ENCODE peak calls at places on chromosomes 16 and 17, in six cellular contexts. One of them, this sample, is unnamed. For H3K27me3, the result is how much of the 10 kb centered on the place peaks cover.

GRCh38 chr17:2283302-2283701 is 20.3 kb downstream of the SMG6 start:
- DNase-seq in mesendoderm: no peak
- DNase-seq in CD4-positive, alpha-beta T cell: no peak
- DNase-seq in tibial nerve: no peak
- DNase-seq in stomach: no peak
- DNase-seq in heart right ventricle: no peak
- DNase-seq in this sample: no peak

GRCh38 chr17:41750866-41751265 is 16.4 kb upstream of the HAP1 start:
- DNase-seq in mesendoderm: no peak
- DNase-seq in CD4-positive, alpha-beta T cell: no peak
- DNase-seq in tibial nerve: no peak
- DNase-seq in stomach: no peak
- DNase-seq in heart right ventricle: no peak
- DNase-seq in this sample: no peak

GRCh38 chr17:12613566-12613965 is 52.1 kb upstream of the MYOCD start:
- DNase-seq in mesendoderm: peak
- DNase-seq in CD4-positive, alpha-beta T cell: no peak
- DNase-seq in tibial nerve: no peak
- DNase-seq in stomach: no peak
- DNase-seq in heart right ventricle: no peak
- DNase-seq in this sample: no peak

GRCh38 chr16:8849411-8850011 is 19.3 kb downstream of the CARHSP1 start:
- DNase-seq in mesendoderm: no peak
- DNase-seq in CD4-positive, alpha-beta T cell: no peak
- DNase-seq in tibial nerve: no peak
- DNase-seq in stomach: no peak
- DNase-seq in heart right ventricle: peak
- DNase-seq in this sample: no peak

GRCh38 chr17:14359251-14359939 is 58.5 kb downstream of the HS3ST3B1 start:
- DNase-seq in mesendoderm: no peak
- DNase-seq in CD4-positive, alpha-beta T cell: no peak
- DNase-seq in tibial nerve: no peak
- DNase-seq in stomach: no peak
- DNase-seq in heart right ventricle: peak
- DNase-seq in this sample: no peak

GRCh38 chr17:35918665-35919064 is 11.9 kb downstream of the RDM1 start:
- DNase-seq in mesendoderm: no peak
- DNase-seq in CD4-positive, alpha-beta T cell: no peak
- DNase-seq in tibial nerve: no peak
- DNase-seq in stomach: no peak
- DNase-seq in heart right ventricle: no peak
- DNase-seq in this sample: no peak

GRCh38 chr16:58418601-58419000 is 26.3 kb downstream of the GINS3 start:
- DNase-seq in mesendoderm: no peak
- DNase-seq in CD4-positive, alpha-beta T cell: no peak
- DNase-seq in tibial nerve: no peak
- DNase-seq in stomach: no peak
- DNase-seq in heart right ventricle: peak
- DNase-seq in this sample: no peak

GRCh38 chr17:59492091-59492451 is 73.3 kb upstream of the DHX40 start:
- DNase-seq in mesendoderm: peak
- DNase-seq in CD4-positive, alpha-beta T cell: no peak
- DNase-seq in tibial nerve: no peak
- DNase-seq in stomach: no peak
- DNase-seq in heart right ventricle: no peak
- DNase-seq in this sample: no peak

GRCh38 chr17:27848941-27849340 is 44.2 kb downstream of the LYRM9 start:
- DNase-seq in mesendoderm: no peak
- DNase-seq in CD4-positive, alpha-beta T cell: no peak
- DNase-seq in tibial nerve: no peak
- DNase-seq in stomach: no peak
- DNase-seq in heart right ventricle: no peak
- DNase-seq in this sample: peak

GRCh38 chr17:5164465-5164864 is 27.2 kb downstream of the ZNF594 start:
- DNase-seq in mesendoderm: no peak
- DNase-seq in CD4-positive, alpha-beta T cell: no peak
- DNase-seq in tibial nerve: no peak
- DNase-seq in stomach: no peak
- DNase-seq in heart right ventricle: no peak
- DNase-seq in this sample: no peak

GRCh38 chr17:72121164-72122001 is 563 bp downstream of the SOX9 start:
- DNase-seq in mesendoderm: peak
- DNase-seq in CD4-positive, alpha-beta T cell: no peak
- DNase-seq in tibial nerve: no peak
- DNase-seq in stomach: peak
- DNase-seq in heart right ventricle: peak
- DNase-seq in this sample: peak

GRCh38 chr16:67464565-67464964 is 16.4 kb downstream of the ATP6V0D1 start:
- DNase-seq in mesendoderm: no peak
- DNase-seq in CD4-positive, alpha-beta T cell: no peak
- DNase-seq in tibial nerve: no peak
- DNase-seq in stomach: no peak
- DNase-seq in heart right ventricle: no peak
- DNase-seq in this sample: no peak

GRCh38 chr16:89921699-89922476 is 1.3 kb upstream of the TUBB3 start:
- DNase-seq in mesendoderm: peak
- DNase-seq in CD4-positive, alpha-beta T cell: no peak
- DNase-seq in tibial nerve: no peak
- DNase-seq in stomach: peak
- DNase-seq in heart right ventricle: peak
- DNase-seq in this sample: peak

GRCh38 chr16:7614022-7614795 is 281.6 kb downstream of the RBFOX1 start:
- DNase-seq in mesendoderm: no peak
- DNase-seq in CD4-positive, alpha-beta T cell: no peak
- DNase-seq in tibial nerve: no peak
- DNase-seq in stomach: no peak
- DNase-seq in heart right ventricle: no peak
- DNase-seq in this sample: no peak

GRCh38 chr16:79582789-79583188 is 17.7 kb downstream of the MAF start:
- DNase-seq in mesendoderm: no peak
- DNase-seq in CD4-positive, alpha-beta T cell: no peak
- DNase-seq in tibial nerve: no peak
- DNase-seq in stomach: no peak
- DNase-seq in heart right ventricle: no peak
- DNase-seq in this sample: no peak
- H3K27me3 ChIP-seq in mesendoderm: under half
- H3K27me3 ChIP-seq in CD4-positive, alpha-beta T cell: under half
- H3K27me3 ChIP-seq in tibial nerve: under half
- H3K27me3 ChIP-seq in stomach: under half
- H3K27me3 ChIP-seq in heart right ventricle: under half
- H3K27me3 ChIP-seq in this sample: under half

DNA sequence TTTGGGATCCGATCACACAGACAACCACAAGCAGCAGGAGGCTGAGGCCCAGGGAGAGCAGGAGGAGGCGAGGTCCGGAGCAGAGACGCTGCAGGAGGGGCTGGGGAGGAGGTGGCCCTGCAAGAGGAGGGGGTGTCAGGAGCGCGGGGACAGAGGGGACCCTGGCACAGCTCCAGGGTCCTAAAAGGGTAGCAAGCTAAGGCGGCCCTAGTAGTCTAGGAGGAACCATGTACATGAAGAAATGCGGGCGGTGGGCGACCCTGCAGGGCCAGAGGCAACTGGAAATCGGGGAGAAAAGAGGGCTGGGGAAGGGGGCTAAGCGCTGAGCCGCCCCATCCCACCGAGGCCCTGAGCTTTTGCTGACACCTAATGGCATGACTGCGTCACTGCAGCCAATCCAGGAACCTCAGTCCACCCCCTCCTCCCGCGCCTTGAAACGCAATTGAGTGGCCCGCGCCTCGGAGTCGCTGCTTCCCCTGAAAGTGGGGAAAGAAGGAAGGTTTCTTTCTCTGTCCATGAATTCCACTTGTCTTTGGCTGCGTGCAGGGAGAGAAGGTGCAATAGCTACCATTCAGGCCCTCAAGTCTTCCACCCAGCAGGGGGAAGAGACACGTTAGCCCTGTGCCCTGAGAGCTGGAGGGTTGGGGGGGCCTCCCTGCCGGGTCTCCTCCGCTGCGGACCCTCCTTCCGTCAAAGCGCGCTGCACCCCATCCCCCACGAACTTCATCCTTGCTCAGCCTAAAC is 1.8 kb downstream of the ASGR1 start:
- DNase-seq in mesendoderm: peak
- DNase-seq in CD4-positive, alpha-beta T cell: peak
- DNase-seq in tibial nerve: peak
- DNase-seq in stomach: peak
- DNase-seq in heart right ventricle: peak
- DNase-seq in this sample: peak
- H3K27me3 ChIP-seq in mesendoderm: under half
- H3K27me3 ChIP-seq in CD4-positive, alpha-beta T cell: under half
- H3K27me3 ChIP-seq in tibial nerve: under half
- H3K27me3 ChIP-seq in stomach: under half
- H3K27me3 ChIP-seq in heart right ventricle: under half
- H3K27me3 ChIP-seq in this sample: under half

GRCh38 chr16:29011851-29012250 is 27.0 kb downstream of the LAT start:
- DNase-seq in mesendoderm: no peak
- DNase-seq in CD4-positive, alpha-beta T cell: no peak
- DNase-seq in tibial nerve: no peak
- DNase-seq in stomach: no peak
- DNase-seq in heart right ventricle: no peak
- DNase-seq in this sample: no peak
- H3K27me3 ChIP-seq in mesendoderm: under half
- H3K27me3 ChIP-seq in CD4-positive, alpha-beta T cell: under half
- H3K27me3 ChIP-seq in tibial nerve: under half
- H3K27me3 ChIP-seq in stomach: under half
- H3K27me3 ChIP-seq in heart right ventricle: under half
- H3K27me3 ChIP-seq in this sample: under half

GRCh38 chr17:78517421-78517820 is 59.8 kb downstream of the DNAH17 start:
- DNase-seq in mesendoderm: no peak
- DNase-seq in CD4-positive, alpha-beta T cell: no peak
- DNase-seq in tibial nerve: no peak
- DNase-seq in stomach: no peak
- DNase-seq in heart right ventricle: peak
- DNase-seq in this sample: no peak

GRCh38 chr17:78510141-78510935 is 66.9 kb downstream of the DNAH17 start:
- DNase-seq in mesendoderm: no peak
- DNase-seq in CD4-positive, alpha-beta T cell: no peak
- DNase-seq in tibial nerve: no peak
- DNase-seq in stomach: no peak
- DNase-seq in heart right ventricle: no peak
- DNase-seq in this sample: no peak

GRCh38 chr17:78514521-78514920 is 62.7 kb downstream of the DNAH17 start:
- DNase-seq in mesendoderm: no peak
- DNase-seq in CD4-positive, alpha-beta T cell: no peak
- DNase-seq in tibial nerve: no peak
- DNase-seq in stomach: no peak
- DNase-seq in heart right ventricle: no peak
- DNase-seq in this sample: no peak

GRCh38 chr17:78512976-78513375 is 64.2 kb downstream of the DNAH17 start:
- DNase-seq in mesendoderm: no peak
- DNase-seq in CD4-positive, alpha-beta T cell: no peak
- DNase-seq in tibial nerve: no peak
- DNase-seq in stomach: no peak
- DNase-seq in heart right ventricle: no peak
- DNase-seq in this sample: no peak

GRCh38 chr17:78515480-78515879 is 61.7 kb downstream of the DNAH17 start:
- DNase-seq in mesendoderm: no peak
- DNase-seq in CD4-positive, alpha-beta T cell: no peak
- DNase-seq in tibial nerve: no peak
- DNase-seq in stomach: no peak
- DNase-seq in heart right ventricle: no peak
- DNase-seq in this sample: no peak
- H3K27me3 ChIP-seq in mesendoderm: under half
- H3K27me3 ChIP-seq in CD4-positive, alpha-beta T cell: under half
- H3K27me3 ChIP-seq in tibial nerve: under half
- H3K27me3 ChIP-seq in stomach: under half
- H3K27me3 ChIP-seq in heart right ventricle: under half
- H3K27me3 ChIP-seq in this sample: under half

GRCh38 chr16:88870608-88871348 is 4.3 kb upstream of the PABPN1L start:
- DNase-seq in mesendoderm: no peak
- DNase-seq in CD4-positive, alpha-beta T cell: no peak
- DNase-seq in tibial nerve: no peak
- DNase-seq in stomach: no peak
- DNase-seq in heart right ventricle: no peak
- DNase-seq in this sample: no peak

GRCh38 chr16:88869673-88869980 is 3.2 kb upstream of the PABPN1L start:
- DNase-seq in mesendoderm: no peak
- DNase-seq in CD4-positive, alpha-beta T cell: no peak
- DNase-seq in tibial nerve: no peak
- DNase-seq in stomach: no peak
- DNase-seq in heart right ventricle: peak
- DNase-seq in this sample: no peak

GRCh38 chr16:88871730-88872416 is 5.4 kb upstream of the PABPN1L start:
- DNase-seq in mesendoderm: no peak
- DNase-seq in CD4-positive, alpha-beta T cell: no peak
- DNase-seq in tibial nerve: no peak
- DNase-seq in stomach: no peak
- DNase-seq in heart right ventricle: no peak
- DNase-seq in this sample: no peak

GRCh38 chr16:88872650-88873331 is 6.3 kb upstream of the PABPN1L start:
- DNase-seq in mesendoderm: no peak
- DNase-seq in CD4-positive, alpha-beta T cell: no peak
- DNase-seq in tibial nerve: no peak
- DNase-seq in stomach: no peak
- DNase-seq in heart right ventricle: no peak
- DNase-seq in this sample: no peak

GRCh38 chr16:88871349-88871702 is 4.9 kb upstream of the PABPN1L start:
- DNase-seq in mesendoderm: no peak
- DNase-seq in CD4-positive, alpha-beta T cell: no peak
- DNase-seq in tibial nerve: no peak
- DNase-seq in stomach: no peak
- DNase-seq in heart right ventricle: no peak
- DNase-seq in this sample: no peak
- H3K27me3 ChIP-seq in mesendoderm: under half
- H3K27me3 ChIP-seq in CD4-positive, alpha-beta T cell: under half
- H3K27me3 ChIP-seq in tibial nerve: under half
- H3K27me3 ChIP-seq in stomach: under half
- H3K27me3 ChIP-seq in heart right ventricle: under half
- H3K27me3 ChIP-seq in this sample: under half

DNA sequence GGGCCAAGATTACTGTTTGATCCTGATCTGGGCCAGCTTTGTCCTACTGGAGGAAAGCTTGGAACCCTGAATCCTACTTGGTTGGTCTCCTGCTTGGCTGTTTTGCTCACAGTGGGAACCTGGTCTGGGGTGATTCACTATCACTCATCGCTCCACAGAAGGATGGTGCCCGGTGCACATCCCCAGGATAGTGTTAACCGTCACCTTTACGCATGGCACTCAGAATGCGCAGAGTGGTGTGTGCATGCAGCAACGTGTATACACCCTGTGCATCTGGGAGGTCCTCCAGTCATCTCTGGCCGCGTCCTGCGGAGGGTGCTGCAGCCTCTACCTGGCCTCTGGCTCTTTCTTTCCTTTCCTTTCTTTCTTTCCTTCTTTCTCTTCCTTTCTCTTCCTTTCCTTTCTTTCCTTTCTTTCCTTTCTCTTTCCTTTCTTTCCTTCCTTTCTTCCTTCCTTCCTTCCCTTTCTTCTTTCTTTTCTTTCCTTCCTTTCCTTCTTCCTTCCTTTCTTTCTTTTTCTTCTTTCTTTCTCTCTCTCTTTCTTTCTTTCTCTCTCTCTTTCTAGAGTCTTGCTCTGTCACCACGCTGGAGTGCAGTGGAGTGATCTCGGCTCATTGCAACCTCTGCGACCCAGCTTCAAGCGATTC is 13.1 kb downstream of the SOCS3 start:
- DNase-seq in mesendoderm: no peak
- DNase-seq in CD4-positive, alpha-beta T cell: no peak
- DNase-seq in tibial nerve: no peak
- DNase-seq in stomach: no peak
- DNase-seq in heart right ventricle: no peak
- DNase-seq in this sample: no peak
- H3K27me3 ChIP-seq in mesendoderm: under half
- H3K27me3 ChIP-seq in CD4-positive, alpha-beta T cell: under half
- H3K27me3 ChIP-seq in tibial nerve: under half
- H3K27me3 ChIP-seq in stomach: under half
- H3K27me3 ChIP-seq in heart right ventricle: under half
- H3K27me3 ChIP-seq in this sample: under half

This sample was measured in colonic mucosa.